ENCODE peak calls at places on chromosomes 3 and 15, in six cellular contexts. A, H, Z, P, R and G are unnamed samples.

GRCh38 chr3:13104511-13104910 is 31.3 kb upstream of the IQSEC1 start:
- DNase-seq in A (no peak), H (no peak), Z (no peak), P (peak; percentile 12), R (no peak), G (no peak)

GRCh38 chr3:99777708-99778107 is 40.0 kb upstream of the CMSS1 start:
- DNase-seq in A (no peak), H (no peak), Z (no peak), P (no peak), R (no peak), G (no peak)

GRCh38 chr3:167705840-167706239 is 28.9 kb downstream of the PDCD10 start:
- DNase-seq in A (no peak), H (no peak), Z (peak; percentile 34), P (no peak), R (no peak), G (no peak)

GRCh38 chr15:64010719-64011118 is 35.6 kb downstream of the DAPK2 start:
- DNase-seq in A (no peak), H (no peak), Z (peak; percentile 24), P (no peak), R (peak; percentile 29), G (no peak)

GRCh38 chr3:122310361-122310760 is 14.7 kb upstream of the CSTA start:
- DNase-seq in A (no peak), H (no peak), Z (no peak), P (no peak), R (no peak), G (no peak)

GRCh38 chr15:76983588-76984379 is 11.1 kb upstream of the PSTPIP1 start:
- DNase-seq in A (no peak), H (no peak), Z (no peak), P (no peak), R (no peak), G (no peak)

GRCh38 chr15:59294961-59295741 is 77.5 kb downstream of the MYO1E start:
- DNase-seq in A (no peak), H (no peak), Z (peak; percentile 83), P (no peak), R (no peak), G (no peak)

GRCh38 chr3:126490619-126491018 is 14.9 kb upstream of the ZXDC start:
- DNase-seq in A (no peak), H (peak; percentile 35), Z (no peak), P (peak; percentile 45), R (peak; percentile 29), G (no peak)

GRCh38 chr3:72912532-72912931 is 24.7 kb downstream of the GXYLT2 start:
- DNase-seq in A (no peak), H (no peak), Z (no peak), P (no peak), R (no peak), G (no peak)

GRCh38 chr3:182795383-182795782 is 2.1 kb downstream of the ATP11B start:
- DNase-seq in A (no peak), H (no peak), Z (no peak), P (no peak), R (peak; percentile 20), G (no peak)

GRCh38 chr3:30952786-30953185 is 58.3 kb upstream of the GADL1 start:
- DNase-seq in A (no peak), H (no peak), Z (no peak), P (no peak), R (no peak), G (no peak)

GRCh38 chr3:144058713-144059112 is 87.1 kb downstream of the DIPK2A start:
- DNase-seq in A (no peak), H (no peak), Z (no peak), P (no peak), R (no peak), G (no peak)

GRCh38 chr15:86231864-86232801 is 152.5 kb downstream of the AGBL1 start:
- DNase-seq in A (peak; percentile 25), H (peak; percentile 12), Z (no peak), P (peak; percentile 67), R (no peak), G (no peak)

GRCh38 chr15:92655178-92655995 is at the start of gene FAM174B:
- DNase-seq in A (peak; percentile 65), H (no peak), Z (peak; percentile 51), P (peak; percentile 71), R (no peak), G (no peak)

GRCh38 chr15:49190586-49190985 is 20.5 kb downstream of the GALK2 start:
- DNase-seq in A (no peak), H (no peak), Z (no peak), P (no peak), R (no peak), G (no peak)

GRCh38 chr3:128970741-128971048 is 23.2 kb downstream of the CFAP92 start:
- DNase-seq in A (no peak), H (no peak), Z (no peak), P (no peak), R (no peak), G (no peak)

GRCh38 chr15:69749797-69750196 is 297.2 kb downstream of the RPLP1 start:
- DNase-seq in A (no peak), H (no peak), Z (peak; percentile 16), P (no peak), R (peak; percentile 17), G (no peak)

GRCh38 chr3:195209836-195210551 is 61.0 kb downstream of the XXYLT1 start:
- DNase-seq in A (no peak), H (no peak), Z (peak; percentile 28), P (no peak), R (no peak), G (peak; percentile 45)

GRCh38 chr15:78714890-78715289 is 73.9 kb upstream of the CHRNB4 start:
- DNase-seq in A (no peak), H (peak; percentile 38), Z (no peak), P (no peak), R (no peak), G (no peak)

GRCh38 chr15:74386496-74387140 is 19.2 kb upstream of the CYP11A1 start:
- DNase-seq in A (no peak), H (no peak), Z (no peak), P (no peak), R (no peak), G (no peak)

GRCh38 chr3:50570508-50571279 is 1.4 kb downstream of the HEMK1 start:
- DNase-seq in A (no peak), H (no peak), Z (no peak), P (no peak), R (no peak), G (no peak)

GRCh38 chr3:50571486-50571885 is 2.2 kb downstream of the HEMK1 start:
- DNase-seq in A (no peak), H (no peak), Z (no peak), P (no peak), R (no peak), G (no peak)

GRCh38 chr3:50572801-50573371 is 3.6 kb downstream of the HEMK1 start:
- DNase-seq in A (no peak), H (no peak), Z (no peak), P (no peak), R (no peak), G (no peak)

GRCh38 chr3:50573566-50574279 is 4.4 kb downstream of the HEMK1 start:
- DNase-seq in A (no peak), H (no peak), Z (no peak), P (no peak), R (peak; percentile 41), G (no peak)

GRCh38 chr3:50572158-50572557 is 2.8 kb downstream of the HEMK1 start:
- DNase-seq in A (peak; percentile 71), H (peak; percentile 66), Z (peak; percentile 69), P (peak; percentile 76), R (peak; percentile 58), G (peak; percentile 88)
- TF ChIP-seq JUN in A (no peak), H (no peak), Z (no peak), P (no peak), R (no peak), G (no peak)

GRCh38 chr3:190086191-190086590 is 34.5 kb downstream of the P3H2 start:
- DNase-seq in A (no peak), H (no peak), Z (no peak), P (peak; percentile 22), R (no peak), G (no peak)

GRCh38 chr3:190081387-190081786 is 39.3 kb downstream of the P3H2 start:
- DNase-seq in A (no peak), H (no peak), Z (no peak), P (no peak), R (no peak), G (no peak)

GRCh38 chr3:190083631-190084030 is 37.1 kb downstream of the P3H2 start:
- DNase-seq in A (no peak), H (no peak), Z (no peak), P (no peak), R (no peak), G (no peak)

GRCh38 chr3:190088890-190089289 is 31.8 kb downstream of the P3H2 start:
- DNase-seq in A (no peak), H (no peak), Z (no peak), P (no peak), R (no peak), G (no peak)

DNA sequence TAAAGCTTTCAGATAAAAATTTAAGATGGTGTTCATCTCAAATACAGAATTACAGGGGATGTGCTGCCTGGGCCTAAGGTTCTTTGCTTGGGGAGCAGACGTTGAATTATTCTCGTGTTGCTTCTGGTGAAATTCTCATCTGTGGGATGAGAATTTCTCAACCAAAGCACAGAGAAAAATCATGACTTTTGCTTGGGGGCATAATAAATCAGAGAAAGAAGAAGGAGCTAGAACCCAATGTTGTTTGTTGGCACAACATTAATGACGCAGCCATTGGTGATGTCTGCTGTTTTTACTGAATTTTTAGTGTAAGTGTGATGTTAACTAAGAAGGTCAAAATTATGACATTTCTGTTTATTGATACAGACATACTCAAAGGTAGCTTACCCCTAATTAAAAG is 35.7 kb downstream of the P3H2 start:
- DNase-seq in A (no peak), H (no peak), Z (no peak), P (no peak), R (no peak), G (no peak)
- TF ChIP-seq JUN in A (no peak), H (no peak), Z (no peak), P (no peak), R (no peak), G (no peak)

GRCh38 chr3:28844688-28845324 is 436.1 kb upstream of the RBMS3 start:
- DNase-seq in A (no peak), H (no peak), Z (no peak), P (no peak), R (no peak), G (no peak)

GRCh38 chr3:28850186-28850585 is 430.7 kb upstream of the RBMS3 start:
- DNase-seq in A (no peak), H (no peak), Z (no peak), P (no peak), R (no peak), G (no peak)

GRCh38 chr3:28841436-28841835 is 439.4 kb upstream of the RBMS3 start:
- DNase-seq in A (no peak), H (no peak), Z (no peak), P (no peak), R (no peak), G (no peak)

GRCh38 chr3:28846948-28847527 is 433.8 kb upstream of the RBMS3 start:
- DNase-seq in A (no peak), H (no peak), Z (no peak), P (no peak), R (no peak), G (no peak)
- TF ChIP-seq JUN in A (no peak), H (no peak), Z (no peak), P (no peak), R (no peak), G (no peak)

DNA sequence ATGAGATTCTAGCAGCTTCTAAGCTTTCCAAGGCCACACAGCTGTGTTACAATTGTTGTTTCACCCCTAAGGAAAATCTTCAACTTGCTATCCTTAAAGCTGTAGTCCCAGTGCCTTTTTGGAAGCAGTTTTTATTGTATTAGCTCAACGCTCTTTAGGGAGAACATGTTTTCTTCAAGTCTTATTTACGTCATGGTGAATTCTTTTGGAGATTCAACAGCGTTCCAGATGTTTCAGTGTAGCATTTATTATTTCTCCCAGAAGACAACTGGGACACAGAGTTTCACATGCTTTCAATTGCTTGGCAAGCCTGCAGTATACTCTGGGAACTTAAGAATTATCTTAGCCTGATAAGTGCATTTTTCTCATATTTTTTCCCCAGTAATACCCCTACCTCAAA is 888.3 kb downstream of the PLOD2 start:
- DNase-seq in A (no peak), H (no peak), Z (no peak), P (no peak), R (no peak), G (no peak)
- TF ChIP-seq JUN in A (no peak), H (no peak), Z (no peak), P (no peak), R (no peak), G (no peak)